ENCODE peak calls at places on chromosome 19, in nine cellular contexts. X is choroid plexus epithelial cell, N is pancreas, C is AG10803, T is AG04450, A is breast epithelium, K is cardiac muscle cell, E is PC-3, U is endodermal cell. D is an unnamed sample.

GRCh38 chr19:45676851-45677263 is 8.8 kb downstream of the GIPR start:
- DNase-seq in T (no peak), C (no peak), A (no peak), K (no peak), X (no peak), N (no peak), U (no peak), E (no peak), D (no peak)

GRCh38 chr19:51187395-51188226 is 37.3 kb upstream of the CD33 start:
- DNase-seq in X (no peak), C (no peak), K (no peak), E (no peak), T (no peak), U (no peak), N (no peak), A (peak), D (no peak)

GRCh38 chr19:7869453-7869909 is 4.7 kb downstream of the PRR36 start:
- DNase-seq in E (peak), T (no peak), X (peak), C (no peak), A (peak), K (peak), N (peak), U (peak), D (no peak)

GRCh38 chr19:7605490-7606222 is 10.0 kb downstream of the CAMSAP3 start:
- DNase-seq in X (peak), U (peak), T (no peak), A (no peak), E (peak), N (no peak), C (no peak), K (peak), D (no peak)

GRCh38 chr19:8204961-8205360 is 4.2 kb upstream of the CERS4 start:
- DNase-seq in A (peak), E (peak), U (peak), T (no peak), N (peak), X (no peak), K (no peak), C (no peak), D (no peak)

GRCh38 chr19:42596391-42597071 is 1.8 kb upstream of the CEACAM8 start:
- DNase-seq in C (no peak), A (no peak), T (no peak), K (peak), U (peak), E (peak), X (peak), N (peak), D (no peak)

GRCh38 chr19:56841194-56841546 is 644 bp upstream of the PEG3 start:
- DNase-seq in N (no peak), T (no peak), A (no peak), E (no peak), X (no peak), K (no peak), C (no peak), U (no peak), D (no peak)

GRCh38 chr19:49891393-49891792 is 5.3 kb downstream of the IL4I1 start:
- DNase-seq in A (no peak), C (no peak), U (no peak), X (no peak), T (no peak), N (no peak), K (no peak), E (no peak), D (no peak)

GRCh38 chr19:45217193-45217956 is 27.8 kb downstream of the EXOC3L2 start:
- DNase-seq in A (no peak), X (no peak), N (no peak), T (no peak), K (peak), E (no peak), U (peak), C (no peak), D (no peak)

GRCh38 chr19:49340865-49341718 is 5.9 kb downstream of the CD37 start:
- DNase-seq in A (peak), K (no peak), E (no peak), N (peak), C (no peak), T (no peak), U (peak), X (no peak), D (no peak)

GRCh38 chr19:45591004-45591637 is 6.5 kb upstream of the OPA3 start:
- DNase-seq in X (peak), T (no peak), N (peak), E (no peak), C (no peak), U (peak), K (no peak), A (peak), D (no peak)

GRCh38 chr19:54792814-54793213 is 10.6 kb upstream of the KIR2DL4 start:
- DNase-seq in T (no peak), C (no peak), U (no peak), A (no peak), K (no peak), N (no peak), X (no peak), E (no peak), D (no peak)

GRCh38 chr19:44623080-44623479 is 9.7 kb downstream of the IGSF23 start:
- DNase-seq in C (peak), K (peak), U (no peak), X (peak), E (peak), A (no peak), T (no peak), N (no peak), D (no peak)

GRCh38 chr19:52670046-52670445 is 31.9 kb upstream of the ZNF83 start:
- DNase-seq in C (no peak), X (no peak), N (no peak), U (no peak), K (no peak), A (no peak), T (no peak), E (peak), D (peak)

GRCh38 chr19:13537454-13537853 is 31.2 kb upstream of the CACNA1A start:
- DNase-seq in C (no peak), E (no peak), A (no peak), U (peak), N (no peak), X (no peak), T (no peak), K (no peak), D (no peak)

GRCh38 chr19:45753548-45753947 is 15.5 kb downstream of the SIX5 start:
- DNase-seq in N (no peak), A (no peak), X (no peak), K (no peak), C (no peak), T (no peak), E (no peak), U (peak), D (no peak)

GRCh38 chr19:44587863-44588752 is 25.3 kb upstream of the IGSF23 start:
- DNase-seq in T (peak), C (peak), E (peak), N (no peak), X (peak), U (no peak), A (no peak), K (peak), D (peak)

GRCh38 chr19:6278740-6279619 is 795 bp downstream of the MLLT1 start:
- DNase-seq in C (no peak), N (no peak), A (no peak), X (no peak), K (no peak), E (no peak), U (peak), T (no peak), D (no peak)

GRCh38 chr19:6276447-6276846 is 3.3 kb downstream of the MLLT1 start:
- DNase-seq in A (no peak), U (no peak), K (peak), T (no peak), X (peak), C (peak), E (no peak), N (no peak), D (no peak)

GRCh38 chr19:6279620-6279930 is 200 bp downstream of the MLLT1 start:
- DNase-seq in U (no peak), C (no peak), A (no peak), T (no peak), E (no peak), K (no peak), N (no peak), X (no peak), D (no peak)

GRCh38 chr19:6278051-6278450 is 1.7 kb downstream of the MLLT1 start:
- DNase-seq in K (no peak), C (no peak), T (no peak), N (no peak), U (no peak), X (no peak), A (no peak), E (no peak), D (no peak)

GRCh38 chr19:6279931-6280591 is at the start of gene MLLT1:
- DNase-seq in E (peak), N (peak), T (peak), K (peak), X (peak), C (peak), U (peak), A (peak), D (no peak)
- TF ChIP-seq CTCF in E (peak), N (peak), T (peak), K (peak), X (peak), C (peak), U (peak), A (no peak), D (peak)

DNA sequence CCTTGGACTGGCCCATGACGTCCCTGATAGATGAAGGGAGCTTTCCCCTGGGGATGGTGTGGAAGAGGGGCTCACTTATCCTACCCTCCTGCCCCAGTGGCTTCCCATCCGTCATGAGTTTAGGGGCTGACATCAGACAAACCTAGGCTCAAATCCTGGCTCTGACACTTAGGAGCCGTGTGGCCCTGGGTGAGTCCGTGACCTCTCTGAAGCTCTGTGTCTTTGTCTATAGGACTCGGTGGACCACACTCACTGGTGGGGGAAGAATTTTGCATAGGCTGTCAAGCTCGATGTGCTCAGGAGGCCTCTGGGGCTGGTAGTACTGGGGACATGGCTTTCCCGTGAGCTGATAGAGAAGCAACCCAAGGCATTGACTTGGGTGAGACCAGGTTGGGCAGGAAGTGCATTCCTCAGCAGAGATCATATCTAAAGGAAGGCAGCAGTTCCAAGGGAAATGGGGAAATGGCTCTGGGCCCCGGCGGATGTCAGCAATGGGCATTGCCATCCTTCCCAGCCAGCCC is 17.4 kb upstream of the AP1M2 start:
- DNase-seq in X (no peak), T (no peak), U (no peak), N (no peak), K (no peak), C (no peak), A (no peak), E (peak), D (no peak)
- H3K4me3 ChIP-seq in X (no peak), T (peak), U (peak), N (no peak), K (no peak), C (no peak), A (no peak), E (no peak), D (no peak)

GRCh38 chr19:47608074-47608907 is 643 bp upstream of the BICRA start:
- DNase-seq in E (peak), A (peak), N (peak), U (peak), X (peak), K (peak), C (peak), T (peak), D (no peak)
- TF ChIP-seq CTCF in E (peak), A (peak), N (no peak), U (peak), X (peak), K (no peak), C (peak), T (peak), D (peak)

GRCh38 chr19:18868380-18869230 is 27.4 kb downstream of the CERS1 start:
- DNase-seq in K (peak), E (no peak), C (no peak), X (no peak), N (no peak), U (no peak), T (no peak), A (no peak), D (no peak)
- H3K4me3 ChIP-seq in K (no peak), E (no peak), C (no peak), X (no peak), N (no peak), U (no peak), T (no peak), A (no peak), D (no peak)

GRCh38 chr19:2977686-2978466 is 512 bp downstream of the TLE6 start:
- DNase-seq in C (no peak), T (no peak), K (no peak), N (no peak), E (no peak), U (peak), X (no peak), A (no peak), D (no peak)
- TF ChIP-seq CTCF in C (no peak), T (no peak), K (no peak), N (no peak), E (no peak), U (no peak), X (no peak), A (no peak), D (no peak)

GRCh38 chr19:38705197-38706019 is 38.9 kb downstream of the CAPN12 start:
- DNase-seq in C (no peak), N (no peak), A (no peak), E (no peak), T (no peak), K (no peak), X (no peak), U (no peak), D (no peak)
- H3K4me3 ChIP-seq in C (no peak), N (no peak), A (no peak), E (no peak), T (no peak), K (no peak), X (no peak), U (no peak), D (no peak)

GRCh38 chr19:4547303-4548237 is 7.7 kb upstream of the LRG1 start:
- DNase-seq in K (peak), C (no peak), N (peak), U (peak), T (no peak), E (peak), X (no peak), A (no peak), D (no peak)
- TF ChIP-seq CTCF in K (peak), C (peak), N (no peak), U (peak), T (peak), E (peak), X (peak), A (no peak), D (peak)

GRCh38 chr19:10226021-10226375 is 5.1 kb downstream of the S1PR2 start:
- DNase-seq in C (no peak), A (no peak), X (no peak), K (no peak), U (no peak), T (no peak), E (no peak), N (no peak), D (no peak)
- H3K4me3 ChIP-seq in C (no peak), A (no peak), X (no peak), K (no peak), U (no peak), T (no peak), E (no peak), N (no peak), D (no peak)

DNA sequence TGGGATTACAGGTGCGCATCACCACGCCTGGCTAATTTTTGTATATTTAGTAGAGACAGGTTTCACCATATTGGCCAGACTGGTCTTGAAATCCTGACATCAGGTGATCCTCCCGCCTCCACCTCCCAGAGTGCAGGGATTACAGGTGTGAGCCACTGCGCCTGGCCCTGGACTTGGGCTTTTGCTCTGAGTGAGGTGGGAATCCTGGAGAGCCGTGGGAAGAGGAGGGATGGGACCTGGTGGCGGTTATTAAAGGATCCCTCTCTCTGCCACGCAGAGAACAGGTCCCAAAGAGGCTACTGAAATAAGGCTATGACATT is 1.7 kb upstream of the TLE5 start:
- DNase-seq in T (no peak), K (no peak), N (no peak), C (no peak), U (no peak), X (no peak), E (no peak), A (no peak), D (no peak)
- TF ChIP-seq CTCF in T (no peak), K (no peak), N (no peak), C (no peak), U (no peak), X (no peak), E (no peak), A (no peak), D (no peak)

GRCh38 chr19:1151037-1151716 is 22.9 kb downstream of the SBNO2 start:
- DNase-seq in A (no peak), K (no peak), N (no peak), T (no peak), U (no peak), E (no peak), X (no peak), C (no peak), D (no peak)
- H3K4me3 ChIP-seq in A (no peak), K (no peak), N (no peak), T (no peak), U (no peak), E (no peak), X (no peak), C (no peak), D (no peak)